ENCODE peak calls at places on chromosome 20, in nine cellular contexts. I is esophagus squamous epithelium, V is IMR-90, O is sigmoid colon, M is transverse colon, P is heart left ventricle, D is right lobe of liver, G is HCT116, L is vagina. Y is an unnamed sample.

GRCh38 chr20:9413001-9413400 is 101.4 kb upstream of the LAMP5 start:
- DNase-seq in I (no peak), V (no peak), O (no peak), M (no peak), P (no peak), D (no peak), G (no peak), L (no peak), Y (no peak)

GRCh38 chr20:34891166-34892062 is 15.0 kb downstream of the ACSS2 start:
- DNase-seq in I (no peak), V (peak; percentile 88), O (no peak), M (no peak), P (no peak), D (no peak), G (peak; percentile 64), L (no peak), Y (no peak)

GRCh38 chr20:57783956-57784837 is 74.4 kb upstream of the PMEPA1 start:
- DNase-seq in I (no peak), V (no peak), O (no peak), M (no peak), P (no peak), D (no peak), G (no peak), L (no peak), Y (no peak)

GRCh38 chr20:19858972-19859371 is 100.9 kb downstream of the RIN2 start:
- DNase-seq in I (no peak), V (peak; percentile 33), O (no peak), M (no peak), P (no peak), D (no peak), G (no peak), L (no peak), Y (no peak)

GRCh38 chr20:3847419-3847940 is 846 bp downstream of the MAVS start:
- DNase-seq in I (no peak), V (no peak), O (no peak), M (no peak), P (no peak), D (no peak), G (no peak), L (no peak), Y (no peak)

GRCh38 chr20:719816-720215 is 44.2 kb upstream of the SCRT2 start:
- DNase-seq in I (no peak), V (no peak), O (no peak), M (no peak), P (no peak), D (no peak), G (no peak), L (no peak), Y (no peak)

GRCh38 chr20:3846740-3847418 is at the start of gene MAVS:
- DNase-seq in I (peak; percentile 22), V (peak; percentile 70), O (peak; percentile 94), M (peak; percentile 92), P (peak; percentile 93), D (peak; percentile 94), G (peak; percentile 40), L (no peak), Y (peak; percentile 91)

GRCh38 chr20:44129996-44130718 is 56.8 kb downstream of the JPH2 start:
- DNase-seq in I (no peak), V (peak; percentile 9), O (peak; percentile 70), M (no peak), P (no peak), D (no peak), G (no peak), L (no peak), Y (no peak)

GRCh38 chr20:10661261-10661660 is 12.5 kb downstream of the JAG1 start:
- DNase-seq in I (no peak), V (no peak), O (peak; percentile 79), M (no peak), P (no peak), D (no peak), G (no peak), L (no peak), Y (no peak)

GRCh38 chr20:10662151-10662550 is 11.6 kb downstream of the JAG1 start:
- DNase-seq in I (no peak), V (no peak), O (no peak), M (no peak), P (no peak), D (no peak), G (no peak), L (no peak), Y (no peak)

GRCh38 chr20:10660661-10661060 is 13.1 kb downstream of the JAG1 start:
- DNase-seq in I (no peak), V (no peak), O (peak; percentile 79), M (no peak), P (peak; percentile 48), D (no peak), G (no peak), L (no peak), Y (no peak)

GRCh38 chr20:10665027-10665561 is 8.7 kb downstream of the JAG1 start:
- DNase-seq in I (no peak), V (peak; percentile 33), O (no peak), M (no peak), P (no peak), D (no peak), G (no peak), L (no peak), Y (no peak)

DNA sequence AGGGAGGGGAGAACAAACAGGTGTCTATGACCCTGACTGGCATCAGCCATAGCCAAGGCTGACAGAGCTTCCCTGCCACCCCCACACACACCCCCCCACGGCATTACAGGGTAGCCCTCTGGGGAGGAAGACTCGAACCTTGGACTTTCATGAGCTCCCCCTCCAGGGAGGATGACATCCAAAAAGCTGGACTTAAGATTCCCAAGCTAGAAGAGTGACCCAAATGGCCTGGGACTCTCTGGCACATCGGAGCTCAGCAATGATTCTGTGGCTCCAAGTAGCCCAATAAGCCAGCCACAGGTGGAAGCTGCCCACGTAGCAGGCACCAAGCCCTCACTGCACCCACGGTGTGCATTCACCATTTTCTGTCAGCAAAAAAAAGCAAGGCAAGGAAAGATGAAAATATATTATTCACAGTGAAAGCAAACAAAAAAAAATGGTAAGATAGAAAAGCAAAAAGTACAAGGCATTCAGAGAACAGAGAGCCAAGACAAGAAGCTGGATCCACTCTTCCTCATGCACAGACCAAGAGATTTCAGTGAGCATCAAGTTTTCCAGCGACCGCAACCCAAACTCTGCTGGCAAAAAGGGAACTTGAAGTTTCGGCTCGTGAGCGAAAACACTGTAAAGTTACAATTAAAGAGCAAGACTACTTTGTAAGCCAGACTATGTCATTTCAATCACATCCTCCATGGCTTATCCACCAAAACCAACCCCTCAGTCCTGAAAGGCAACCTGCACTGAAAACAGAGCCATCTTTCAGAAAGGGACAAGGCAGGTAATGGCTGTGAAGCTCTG is 10.9 kb downstream of the JAG1 start:
- DNase-seq in I (no peak), V (no peak), O (no peak), M (no peak), P (no peak), D (no peak), G (no peak), L (no peak), Y (no peak)
- H3K4me1 ChIP-seq in I (peaks cover 100% of the 10 kb centered on the region), V (peaks cover 14% of the 10 kb centered on the region), O (peaks cover 82% of the 10 kb centered on the region), M (peaks cover 15% of the 10 kb centered on the region), P (peaks cover 95% of the 10 kb centered on the region), D (no peaks in the 10 kb centered on the region), G (peaks cover 5% of the 10 kb centered on the region), L (peaks cover 99% of the 10 kb centered on the region), Y (peaks cover 36% of the 10 kb centered on the region)

DNA sequence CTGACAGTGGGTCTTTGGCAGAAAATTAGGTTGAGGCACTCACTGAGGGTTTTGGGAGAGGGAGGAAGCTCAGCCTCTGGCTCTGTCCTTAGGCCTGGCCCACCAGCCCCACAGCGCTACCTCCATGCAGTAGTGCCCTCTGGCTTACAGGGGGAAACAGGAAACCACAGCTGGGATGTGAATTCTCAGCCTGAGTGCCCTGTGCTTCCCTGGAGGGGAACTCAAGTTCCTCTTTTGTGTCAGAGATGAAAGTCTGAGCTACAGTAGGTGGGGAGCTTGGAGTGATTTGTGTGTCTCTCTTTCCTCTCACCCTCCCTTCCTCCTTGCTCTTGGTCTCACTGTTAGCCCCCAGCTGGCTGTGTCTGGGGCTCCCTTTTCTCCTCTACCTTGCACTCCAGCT is 48.2 kb upstream of the BLCAP start:
- DNase-seq in I (no peak), V (no peak), O (peak; percentile 11), M (no peak), P (no peak), D (no peak), G (no peak), L (no peak), Y (no peak)
- TF ChIP-seq POLR2A in I (no peak), V (no peak), O (no peak), M (no peak), P (no peak), D (no peak), G (no peak), L (no peak), Y (no peak)

GRCh38 chr20:56698749-56699148 is 69.6 kb downstream of the TFAP2C start:
- DNase-seq in I (no peak), V (no peak), O (no peak), M (no peak), P (no peak), D (no peak), G (no peak), L (no peak), Y (no peak)

GRCh38 chr20:56693217-56693616 is 64.1 kb downstream of the TFAP2C start:
- DNase-seq in I (no peak), V (no peak), O (no peak), M (no peak), P (no peak), D (no peak), G (no peak), L (no peak), Y (no peak)

GRCh38 chr20:56702931-56703840 is 74.1 kb downstream of the TFAP2C start:
- DNase-seq in I (no peak), V (no peak), O (no peak), M (no peak), P (no peak), D (no peak), G (no peak), L (no peak), Y (no peak)

DNA sequence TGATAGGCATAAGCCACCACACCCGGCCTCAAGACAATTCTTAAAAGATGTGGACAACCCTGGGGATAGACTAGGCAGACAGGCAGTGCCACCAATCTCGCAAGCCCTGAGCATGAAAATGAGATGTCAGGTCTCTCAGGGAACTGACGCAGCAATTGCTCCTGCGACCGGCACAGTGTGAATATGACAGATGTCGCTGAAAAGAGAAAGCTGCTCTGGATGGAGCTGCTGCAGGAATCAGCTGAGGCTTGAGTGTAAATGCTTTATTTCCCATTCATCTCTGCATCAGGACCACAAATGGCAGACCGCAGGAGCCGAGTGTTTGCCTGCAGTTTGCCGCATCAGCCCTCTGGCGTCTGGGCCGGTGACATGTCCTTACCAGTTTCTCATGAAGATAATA is 68.4 kb downstream of the TFAP2C start:
- DNase-seq in I (no peak), V (no peak), O (no peak), M (no peak), P (no peak), D (no peak), G (no peak), L (no peak), Y (no peak)
- H3K4me1 ChIP-seq in I (no peaks in the 10 kb centered on the region), V (no peaks in the 10 kb centered on the region), O (no peaks in the 10 kb centered on the region), M (no peaks in the 10 kb centered on the region), P (no peaks in the 10 kb centered on the region), D (no peaks in the 10 kb centered on the region), G (no peaks in the 10 kb centered on the region), L (no peaks in the 10 kb centered on the region), Y (no peaks in the 10 kb centered on the region)

DNA sequence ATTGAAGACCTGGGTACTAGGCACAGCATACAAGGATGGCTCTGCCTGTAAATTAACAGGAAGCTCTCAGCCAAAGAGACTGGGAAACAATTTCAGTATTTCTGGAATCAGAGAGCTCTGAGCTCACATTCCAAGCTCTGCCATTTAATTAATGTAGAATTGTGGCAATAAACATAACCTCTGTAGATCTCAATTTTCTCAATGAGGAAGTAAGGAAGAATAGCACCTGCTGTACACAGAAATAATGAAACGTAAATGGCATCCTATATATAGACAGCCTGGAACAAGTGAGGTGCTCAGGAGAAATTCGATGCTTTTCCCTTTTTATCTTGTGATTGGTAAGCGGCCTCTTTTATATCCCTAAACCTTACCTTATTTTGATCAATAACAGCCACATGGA is 538.5 kb upstream of the JAG1 start:
- DNase-seq in I (no peak), V (no peak), O (no peak), M (no peak), P (no peak), D (no peak), G (no peak), L (no peak), Y (no peak)
- TF ChIP-seq POLR2A in I (no peak), V (no peak), O (no peak), M (no peak), P (no peak), D (no peak), G (no peak), L (no peak), Y (no peak)